ENCODE peak calls at places on chromosomes 5 and 9, in five cellular contexts. L is GM12891, O is uterus, A is endothelial cell of umbilical vein, N is adrenal gland. R is an unnamed sample.

GRCh38 chr5:151155149-151155776 is 2.3 kb downstream of the ANXA6 start:
- DNase-seq in L (no peak), O (no peak), A (no peak), N (no peak), R (no peak)

GRCh38 chr9:95029720-95030119 is 287.8 kb downstream of the FANCC start:
- DNase-seq in L (no peak), O (no peak), A (no peak), N (no peak), R (no peak)

GRCh38 chr5:119269061-119269579 is 86.7 kb upstream of the TNFAIP8 start:
- DNase-seq in L (no peak), O (peak; percentile 24), A (peak; percentile 73), N (peak; percentile 52), R (no peak)

GRCh38 chr5:55226027-55226933 is 835 bp downstream of the MCIDAS start:
- DNase-seq in L (peak; percentile 71), O (no peak), A (peak; percentile 51), N (no peak), R (no peak)

GRCh38 chr5:142826741-142827492 is 56.7 kb downstream of the ARHGAP26 start:
- DNase-seq in L (no peak), O (peak; percentile 48), A (peak; percentile 91), N (peak; percentile 73), R (peak; percentile 68)

GRCh38 chr9:114181583-114182409 is 26.5 kb downstream of the COL27A1 start:
- DNase-seq in L (no peak), O (no peak), A (no peak), N (no peak), R (no peak)

GRCh38 chr9:128689293-128689770 is 310 bp downstream of the SET start:
- DNase-seq in L (no peak), O (peak; percentile 64), A (no peak), N (peak; percentile 73), R (no peak)

GRCh38 chr5:172052454-172053236 is 46.2 kb upstream of the FBXW11 start:
- DNase-seq in L (no peak), O (no peak), A (peak; percentile 46), N (peak; percentile 69), R (peak; percentile 51)

GRCh38 chr9:26326473-26327044 is 566.0 kb downstream of the CAAP1 start:
- DNase-seq in L (peak; percentile 5), O (no peak), A (peak; percentile 83), N (peak; percentile 69), R (no peak)

GRCh38 chr5:149799119-149799623 is 69.1 kb downstream of the PPARGC1B start:
- DNase-seq in L (no peak), O (peak; percentile 85), A (peak; percentile 16), N (peak; percentile 97), R (peak; percentile 68)

GRCh38 chr5:173075970-173076369 is 19.8 kb downstream of the CREBRF start:
- DNase-seq in L (no peak), O (no peak), A (no peak), N (no peak), R (no peak)

GRCh38 chr5:40046792-40047191 is 622.0 kb upstream of the DAB2 start:
- DNase-seq in L (no peak), O (no peak), A (peak; percentile 89), N (no peak), R (no peak)

GRCh38 chr9:83204047-83204446 is 141.1 kb upstream of the RASEF start:
- DNase-seq in L (no peak), O (no peak), A (peak; percentile 13), N (peak; percentile 62), R (no peak)

GRCh38 chr9:73023025-73023541 is 70.2 kb upstream of the ALDH1A1 start:
- DNase-seq in L (peak; percentile 0), O (peak; percentile 36), A (peak; percentile 80), N (peak; percentile 65), R (no peak)

GRCh38 chr5:173781826-173782670 is 106.1 kb upstream of the CPEB4 start:
- DNase-seq in L (no peak), O (peak; percentile 87), A (peak; percentile 94), N (peak; percentile 97), R (peak; percentile 76)

GRCh38 chr5:204966-205670 is 12.8 kb downstream of the CCDC127 start:
- DNase-seq in L (peak; percentile 1), O (no peak), A (no peak), N (no peak), R (no peak)

GRCh38 chr5:140346348-140347221 is at the start of gene HBEGF:
- DNase-seq in L (peak; percentile 72), O (peak; percentile 80), A (peak; percentile 84), N (peak; percentile 89), R (peak; percentile 82)

GRCh38 chr5:135024956-135025729 is 8.9 kb downstream of the PITX1 start:
- DNase-seq in L (no peak), O (no peak), A (no peak), N (no peak), R (no peak)

GRCh38 chr9:91101598-91102168 is 260.0 kb downstream of the AUH start:
- DNase-seq in L (no peak), O (no peak), A (no peak), N (no peak), R (no peak)

GRCh38 chr9:37566716-37567115 is 9.5 kb downstream of the FBXO10 start:
- DNase-seq in L (no peak), O (no peak), A (no peak), N (no peak), R (no peak)

GRCh38 chr9:109510506-109510905 is 12.4 kb upstream of the PTPN3 start:
- DNase-seq in L (no peak), O (no peak), A (no peak), N (no peak), R (no peak)

GRCh38 chr9:72386186-72386585 is 21.2 kb upstream of the ZFAND5 start:
- DNase-seq in L (no peak), O (no peak), A (no peak), N (no peak), R (no peak)

GRCh38 chr9:68507098-68507795 is 33.4 kb downstream of the TMEM252 start:
- DNase-seq in L (no peak), O (peak; percentile 52), A (peak; percentile 14), N (no peak), R (no peak)

GRCh38 chr5:172633403-172633970 is 7.6 kb upstream of the NEURL1B start:
- DNase-seq in L (no peak), O (no peak), A (no peak), N (no peak), R (peak; percentile 24)

DNA sequence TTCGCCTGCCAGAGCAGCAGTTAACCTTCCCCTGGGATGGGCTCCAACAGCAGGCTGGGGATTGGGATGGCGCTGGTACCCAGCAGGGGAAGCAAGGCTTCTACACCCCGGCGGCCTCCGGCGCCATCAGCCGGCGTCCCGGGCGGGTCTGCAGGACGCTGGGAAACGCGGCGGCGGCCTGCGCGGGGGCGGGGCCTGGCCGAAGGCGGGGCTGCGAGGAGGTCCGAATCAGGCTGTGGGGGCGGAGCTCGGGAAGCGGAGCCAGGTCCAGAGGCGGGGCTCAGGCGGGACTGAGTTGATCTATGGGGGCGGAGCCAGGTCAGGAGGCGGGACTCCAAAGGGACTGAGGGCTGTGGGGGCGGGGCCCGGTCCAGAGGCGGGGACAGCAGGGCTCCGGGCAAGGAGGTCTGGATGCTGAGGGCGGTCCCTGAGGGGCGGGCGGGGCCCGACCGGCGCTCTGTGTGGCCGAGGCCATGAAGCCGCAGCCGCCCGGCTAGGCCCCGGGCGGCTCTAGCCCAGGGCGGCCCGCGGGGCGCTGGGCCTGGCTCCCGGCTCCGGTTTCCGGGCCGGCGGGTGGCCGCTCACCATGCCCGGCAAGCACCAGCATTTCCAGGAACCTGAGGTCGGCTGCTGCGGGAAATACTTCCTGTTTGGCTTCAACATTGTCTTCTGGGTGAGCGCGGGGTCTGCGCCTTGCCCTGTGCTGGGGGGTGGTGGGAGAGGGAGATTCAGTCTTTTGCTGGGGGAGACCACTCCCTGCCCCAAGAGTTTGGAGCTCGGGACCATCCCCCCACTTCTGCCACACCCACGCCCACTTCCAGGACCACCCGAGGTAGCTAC is at the start of gene TSPAN17:
- DNase-seq in L (peak; percentile 100), O (peak; percentile 100), A (peak; percentile 99), N (peak; percentile 100), R (peak; percentile 99)
- TF ChIP-seq POLR2A in L (peak; percentile 93), O (peak; percentile 57), A (peak; percentile 98), N (peak; percentile 67), R (no peak)

GRCh38 chr5:133026664-133027153 is 360 bp upstream of the ZCCHC10 start:
- DNase-seq in L (no peak), O (no peak), A (no peak), N (no peak), R (no peak)

GRCh38 chr5:133030343-133031005 is 4.1 kb upstream of the ZCCHC10 start:
- DNase-seq in L (no peak), O (no peak), A (no peak), N (no peak), R (no peak)

GRCh38 chr5:133029321-133029720 is 3.0 kb upstream of the ZCCHC10 start:
- DNase-seq in L (no peak), O (no peak), A (no peak), N (no peak), R (no peak)

DNA sequence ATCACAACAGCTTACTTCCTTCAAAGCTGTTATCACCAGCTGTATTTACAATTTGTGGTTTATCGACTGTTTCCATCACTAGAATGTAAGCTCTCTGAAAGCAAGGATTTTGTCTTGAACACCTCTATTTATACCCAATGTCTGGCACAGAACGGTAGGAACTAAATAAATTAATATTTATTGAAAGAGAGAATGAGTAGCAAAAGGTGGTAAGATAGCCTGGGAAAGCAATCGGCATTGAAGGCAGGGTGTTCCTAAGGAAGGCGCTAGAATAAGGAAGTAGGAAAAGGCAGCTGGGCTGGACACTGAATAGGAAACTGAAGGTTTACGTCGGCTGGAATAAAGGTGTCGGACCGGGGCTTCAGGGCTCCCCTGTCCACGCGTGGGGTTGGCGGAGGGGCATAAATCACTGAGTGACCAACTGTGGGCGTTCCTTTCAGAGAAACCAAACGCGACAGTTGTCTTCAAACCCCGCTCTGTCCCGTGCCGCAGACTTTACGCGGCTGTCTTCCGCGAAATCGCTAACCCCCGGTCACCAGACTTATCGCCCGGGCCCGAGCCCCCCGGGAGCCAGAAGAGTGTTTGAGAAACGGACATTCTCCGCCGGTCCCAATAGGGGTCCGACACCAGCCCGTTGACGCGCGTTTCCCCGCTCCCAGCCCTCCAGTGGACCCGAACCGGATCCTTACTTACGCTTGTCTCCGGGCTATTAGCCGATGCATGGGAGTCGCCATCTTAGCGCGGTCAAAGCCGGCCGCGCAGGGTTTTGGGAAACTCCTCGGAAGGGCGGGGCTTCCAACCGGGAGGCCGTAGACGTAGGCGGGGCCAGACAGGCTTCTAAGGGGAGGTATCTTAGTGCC is at the start of gene ZCCHC10:
- DNase-seq in L (peak; percentile 78), O (peak; percentile 93), A (peak; percentile 96), N (peak; percentile 95), R (peak; percentile 88)
- TF ChIP-seq POLR2A in L (peak; percentile 94), O (peak; percentile 60), A (peak; percentile 96), N (peak; percentile 58), R (peak; percentile 25)

GRCh38 chr5:177445052-177446016 is 1.3 kb upstream of the PRR7 start:
- DNase-seq in L (no peak), O (no peak), A (no peak), N (no peak), R (no peak)
- TF ChIP-seq POLR2A in L (peak; percentile 51), O (no peak), A (peak; percentile 46), N (no peak), R (no peak)

DNA sequence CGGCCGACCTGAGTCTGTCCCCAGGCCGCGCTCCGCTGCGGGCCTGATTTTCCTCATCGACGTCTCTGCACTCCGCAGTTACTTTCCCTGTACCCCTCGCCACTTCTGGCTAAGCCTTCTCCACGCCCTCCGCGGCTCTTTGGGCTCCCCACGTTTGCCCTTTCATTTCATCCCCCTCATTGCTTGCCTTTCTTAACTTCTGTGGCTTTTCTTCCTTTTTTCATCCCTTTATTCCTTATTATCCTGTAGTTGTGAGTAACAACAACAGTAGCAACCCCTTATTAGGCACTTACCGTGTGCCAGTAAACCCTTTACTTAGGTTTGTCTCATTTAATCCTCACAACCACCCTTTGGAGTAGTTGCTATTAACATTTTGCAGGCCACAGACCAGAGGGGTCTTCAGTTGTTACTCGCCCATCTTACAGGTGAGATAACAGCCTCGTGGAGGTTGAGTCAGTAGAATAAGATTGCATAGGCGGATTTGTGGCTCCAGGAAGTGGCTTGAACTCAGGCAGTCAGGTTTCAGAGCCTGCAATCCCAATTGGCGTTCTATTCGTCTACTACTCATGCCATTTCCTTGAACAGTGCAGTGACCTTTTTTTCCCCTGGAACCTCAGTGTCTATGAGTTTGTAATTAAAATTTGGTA is 724 bp downstream of the TCERG1 start:
- DNase-seq in L (no peak), O (no peak), A (peak; percentile 63), N (no peak), R (no peak)
- TF ChIP-seq POLR2A in L (no peak), O (no peak), A (peak; percentile 59), N (no peak), R (no peak)